ENCODE peak calls at places on chromosomes 11 and 22, in five cellular contexts. One of them, this sample, is unnamed.

GRCh38 chr11:44811841-44812448 is 85.2 kb downstream of the TSPAN18 start:
- DNase-seq in GM12878: no peak
- DNase-seq in upper lobe of left lung: no peak
- DNase-seq in fibroblast of lung: peak; percentile 21
- DNase-seq in naive thymus-derived CD4-positive, alpha-beta T cell: no peak
- DNase-seq in this sample: no peak

GRCh38 chr11:85955531-85955930 is 100.3 kb downstream of the CCDC83 start:
- DNase-seq in GM12878: no peak
- DNase-seq in upper lobe of left lung: no peak
- DNase-seq in fibroblast of lung: peak; percentile 92
- DNase-seq in naive thymus-derived CD4-positive, alpha-beta T cell: no peak
- DNase-seq in this sample: no peak

GRCh38 chr11:7072401-7073028 is 16.3 kb upstream of the RBMXL2 start:
- DNase-seq in GM12878: no peak
- DNase-seq in upper lobe of left lung: no peak
- DNase-seq in fibroblast of lung: no peak
- DNase-seq in naive thymus-derived CD4-positive, alpha-beta T cell: no peak
- DNase-seq in this sample: no peak

GRCh38 chr11:116229581-116229980 is 543.2 kb downstream of the BUD13 start:
- DNase-seq in GM12878: no peak
- DNase-seq in upper lobe of left lung: no peak
- DNase-seq in fibroblast of lung: no peak
- DNase-seq in naive thymus-derived CD4-positive, alpha-beta T cell: no peak
- DNase-seq in this sample: no peak

GRCh38 chr22:46572911-46573780 is 35.7 kb upstream of the CELSR1 start:
- DNase-seq in GM12878: no peak
- DNase-seq in upper lobe of left lung: no peak
- DNase-seq in fibroblast of lung: no peak
- DNase-seq in naive thymus-derived CD4-positive, alpha-beta T cell: no peak
- DNase-seq in this sample: no peak

GRCh38 chr22:46107753-46108563 is 42.4 kb upstream of the PPARA start:
- DNase-seq in GM12878: no peak
- DNase-seq in upper lobe of left lung: peak; percentile 78
- DNase-seq in fibroblast of lung: no peak
- DNase-seq in naive thymus-derived CD4-positive, alpha-beta T cell: no peak
- DNase-seq in this sample: no peak

GRCh38 chr11:3043315-3043871 is 13.8 kb downstream of the CARS1 start:
- DNase-seq in GM12878: no peak
- DNase-seq in upper lobe of left lung: no peak
- DNase-seq in fibroblast of lung: peak; percentile 62
- DNase-seq in naive thymus-derived CD4-positive, alpha-beta T cell: no peak
- DNase-seq in this sample: no peak

GRCh38 chr22:29524440-29525191 is 28.9 kb downstream of the THOC5 start:
- DNase-seq in GM12878: no peak
- DNase-seq in upper lobe of left lung: no peak
- DNase-seq in fibroblast of lung: peak; percentile 25
- DNase-seq in naive thymus-derived CD4-positive, alpha-beta T cell: peak; percentile 13
- DNase-seq in this sample: no peak

GRCh38 chr11:61018059-61018458 is 46.6 kb downstream of the CD6 start:
- DNase-seq in GM12878: no peak
- DNase-seq in upper lobe of left lung: no peak
- DNase-seq in fibroblast of lung: no peak
- DNase-seq in naive thymus-derived CD4-positive, alpha-beta T cell: no peak
- DNase-seq in this sample: no peak

GRCh38 chr11:61911124-61911700 is 6.2 kb downstream of the RAB3IL1 start:
- DNase-seq in GM12878: no peak
- DNase-seq in upper lobe of left lung: no peak
- DNase-seq in fibroblast of lung: no peak
- DNase-seq in naive thymus-derived CD4-positive, alpha-beta T cell: no peak
- DNase-seq in this sample: no peak

GRCh38 chr11:27420722-27421572 is 51.6 kb downstream of the LGR4 start:
- DNase-seq in GM12878: no peak
- DNase-seq in upper lobe of left lung: no peak
- DNase-seq in fibroblast of lung: peak; percentile 66
- DNase-seq in naive thymus-derived CD4-positive, alpha-beta T cell: no peak
- DNase-seq in this sample: no peak

GRCh38 chr22:46092011-46092410 is 58.3 kb upstream of the PPARA start:
- DNase-seq in GM12878: no peak
- DNase-seq in upper lobe of left lung: peak; percentile 55
- DNase-seq in fibroblast of lung: no peak
- DNase-seq in naive thymus-derived CD4-positive, alpha-beta T cell: no peak
- DNase-seq in this sample: no peak

GRCh38 chr11:69335010-69335409 is 41.1 kb downstream of the MYEOV start:
- DNase-seq in GM12878: no peak
- DNase-seq in upper lobe of left lung: no peak
- DNase-seq in fibroblast of lung: no peak
- DNase-seq in naive thymus-derived CD4-positive, alpha-beta T cell: no peak
- DNase-seq in this sample: no peak

GRCh38 chr11:60762851-60763691 is 6.4 kb downstream of the MS4A15 start:
- DNase-seq in GM12878: peak; percentile 94
- DNase-seq in upper lobe of left lung: no peak
- DNase-seq in fibroblast of lung: no peak
- DNase-seq in naive thymus-derived CD4-positive, alpha-beta T cell: no peak
- DNase-seq in this sample: no peak

GRCh38 chr11:113991170-113991569 is 16.3 kb downstream of the HTR3A start:
- DNase-seq in GM12878: no peak
- DNase-seq in upper lobe of left lung: no peak
- DNase-seq in fibroblast of lung: peak; percentile 23
- DNase-seq in naive thymus-derived CD4-positive, alpha-beta T cell: no peak
- DNase-seq in this sample: no peak

GRCh38 chr11:62710001-62710345 is 2.5 kb downstream of the GNG3 start:
- DNase-seq in GM12878: no peak
- DNase-seq in upper lobe of left lung: no peak
- DNase-seq in fibroblast of lung: no peak
- DNase-seq in naive thymus-derived CD4-positive, alpha-beta T cell: no peak
- DNase-seq in this sample: no peak

GRCh38 chr22:41638124-41638523 is 17.0 kb downstream of the XRCC6 start:
- DNase-seq in GM12878: no peak
- DNase-seq in upper lobe of left lung: no peak
- DNase-seq in fibroblast of lung: no peak
- DNase-seq in naive thymus-derived CD4-positive, alpha-beta T cell: no peak
- DNase-seq in this sample: no peak

GRCh38 chr11:65653229-65654225 is 9.2 kb downstream of the RELA start:
- DNase-seq in GM12878: no peak
- DNase-seq in upper lobe of left lung: no peak
- DNase-seq in fibroblast of lung: peak; percentile 23
- DNase-seq in naive thymus-derived CD4-positive, alpha-beta T cell: no peak
- DNase-seq in this sample: no peak

DNA sequence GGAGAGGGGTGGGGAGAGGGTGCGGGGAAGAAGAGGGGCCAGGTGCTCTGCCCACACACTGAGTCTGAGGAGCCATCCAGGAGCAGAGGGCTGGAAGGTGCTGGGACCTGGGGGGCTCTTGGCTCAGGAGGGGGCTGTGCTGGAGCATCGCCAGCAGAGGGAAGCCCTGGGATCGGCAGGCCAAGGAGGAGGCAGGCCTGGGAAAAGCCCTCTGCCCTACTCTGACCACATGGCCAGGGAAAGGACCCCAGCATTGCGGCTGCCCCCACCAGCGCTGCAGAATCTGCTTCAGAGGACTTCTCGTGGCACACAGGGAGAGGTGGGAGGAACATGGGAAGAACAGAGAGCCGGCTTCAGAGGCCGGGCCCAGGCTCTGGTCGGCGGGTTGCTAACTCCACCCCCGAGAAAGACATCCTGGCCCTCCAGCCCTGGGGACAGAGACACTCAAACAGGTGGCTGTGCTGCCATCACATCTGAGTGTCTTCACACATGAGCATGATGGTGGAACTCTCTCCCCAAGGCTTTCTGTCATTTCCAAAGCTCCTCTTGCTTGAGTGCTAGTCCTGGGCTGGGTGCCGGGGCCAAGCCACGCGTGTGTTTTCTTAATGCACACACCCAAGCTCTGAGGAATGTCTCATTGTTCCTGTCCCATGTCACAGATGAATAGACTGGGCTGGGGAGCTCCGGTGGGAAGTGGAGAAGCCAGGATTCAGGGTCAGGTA is 1378.0 kb downstream of the BRD1 start:
- DNase-seq in GM12878: no peak
- DNase-seq in upper lobe of left lung: peak; percentile 52
- DNase-seq in fibroblast of lung: peak; percentile 29
- DNase-seq in naive thymus-derived CD4-positive, alpha-beta T cell: no peak
- DNase-seq in this sample: no peak
- H3K9me3 ChIP-seq in GM12878: peaks cover 2% of the 10 kb centered on the region
- H3K9me3 ChIP-seq in upper lobe of left lung: no peaks in the 10 kb centered on the region
- H3K9me3 ChIP-seq in fibroblast of lung: no peaks in the 10 kb centered on the region
- H3K9me3 ChIP-seq in naive thymus-derived CD4-positive, alpha-beta T cell: no peaks in the 10 kb centered on the region
- H3K9me3 ChIP-seq in this sample: no peaks in the 10 kb centered on the region

GRCh38 chr22:48089601-48090331 is 1327.3 kb downstream of the TBC1D22A start:
- DNase-seq in GM12878: no peak
- DNase-seq in upper lobe of left lung: peak; percentile 87
- DNase-seq in fibroblast of lung: peak; percentile 1
- DNase-seq in naive thymus-derived CD4-positive, alpha-beta T cell: no peak
- DNase-seq in this sample: no peak
- H3K9me3 ChIP-seq in GM12878: no peaks in the 10 kb centered on the region
- H3K9me3 ChIP-seq in upper lobe of left lung: no peaks in the 10 kb centered on the region
- H3K9me3 ChIP-seq in fibroblast of lung: no peaks in the 10 kb centered on the region
- H3K9me3 ChIP-seq in naive thymus-derived CD4-positive, alpha-beta T cell: no peaks in the 10 kb centered on the region
- H3K9me3 ChIP-seq in this sample: no peaks in the 10 kb centered on the region

GRCh38 chr11:132658004-132658403 is 874.3 kb downstream of the OPCML start:
- DNase-seq in GM12878: no peak
- DNase-seq in upper lobe of left lung: no peak
- DNase-seq in fibroblast of lung: no peak
- DNase-seq in naive thymus-derived CD4-positive, alpha-beta T cell: no peak
- DNase-seq in this sample: no peak
- H3K9me3 ChIP-seq in GM12878: no peaks in the 10 kb centered on the region
- H3K9me3 ChIP-seq in upper lobe of left lung: no peaks in the 10 kb centered on the region
- H3K9me3 ChIP-seq in fibroblast of lung: no peaks in the 10 kb centered on the region
- H3K9me3 ChIP-seq in naive thymus-derived CD4-positive, alpha-beta T cell: no peaks in the 10 kb centered on the region
- H3K9me3 ChIP-seq in this sample: no peaks in the 10 kb centered on the region

GRCh38 chr11:133649059-133649458 is 116.8 kb upstream of the OPCML start:
- DNase-seq in GM12878: no peak
- DNase-seq in upper lobe of left lung: no peak
- DNase-seq in fibroblast of lung: no peak
- DNase-seq in naive thymus-derived CD4-positive, alpha-beta T cell: no peak
- DNase-seq in this sample: no peak

GRCh38 chr11:133650082-133650481 is 117.8 kb upstream of the OPCML start:
- DNase-seq in GM12878: no peak
- DNase-seq in upper lobe of left lung: no peak
- DNase-seq in fibroblast of lung: no peak
- DNase-seq in naive thymus-derived CD4-positive, alpha-beta T cell: no peak
- DNase-seq in this sample: no peak
- H3K9me3 ChIP-seq in GM12878: no peaks in the 10 kb centered on the region
- H3K9me3 ChIP-seq in upper lobe of left lung: no peaks in the 10 kb centered on the region
- H3K9me3 ChIP-seq in fibroblast of lung: no peaks in the 10 kb centered on the region
- H3K9me3 ChIP-seq in naive thymus-derived CD4-positive, alpha-beta T cell: no peaks in the 10 kb centered on the region
- H3K9me3 ChIP-seq in this sample: no peaks in the 10 kb centered on the region

GRCh38 chr11:9914064-9914463 is 250.2 kb downstream of the SWAP70 start:
- DNase-seq in GM12878: no peak
- DNase-seq in upper lobe of left lung: no peak
- DNase-seq in fibroblast of lung: no peak
- DNase-seq in naive thymus-derived CD4-positive, alpha-beta T cell: no peak
- DNase-seq in this sample: no peak
- H3K9me3 ChIP-seq in GM12878: no peaks in the 10 kb centered on the region
- H3K9me3 ChIP-seq in upper lobe of left lung: no peaks in the 10 kb centered on the region
- H3K9me3 ChIP-seq in fibroblast of lung: no peaks in the 10 kb centered on the region
- H3K9me3 ChIP-seq in naive thymus-derived CD4-positive, alpha-beta T cell: no peaks in the 10 kb centered on the region
- H3K9me3 ChIP-seq in this sample: no peaks in the 10 kb centered on the region

DNA sequence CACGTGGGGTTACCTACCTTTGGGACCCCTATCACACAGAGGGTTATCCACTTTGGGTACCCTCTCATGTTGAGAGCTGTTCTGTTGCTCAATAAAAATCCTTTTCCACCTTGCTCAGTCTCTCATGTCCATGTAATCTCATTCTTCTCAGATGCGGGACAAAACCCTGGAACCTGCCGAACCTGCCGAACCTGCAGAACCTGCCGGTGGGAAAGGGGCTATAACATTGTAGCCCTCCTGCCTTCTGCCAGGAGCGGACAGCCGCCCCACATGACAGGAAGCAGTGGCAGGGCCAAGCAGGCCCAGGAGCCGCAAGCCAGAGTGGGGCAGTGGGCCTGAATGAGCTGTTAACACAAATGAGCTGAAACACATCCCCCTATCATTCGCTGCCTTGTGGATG is 18.1 kb downstream of the NPAT start:
- DNase-seq in GM12878: no peak
- DNase-seq in upper lobe of left lung: peak; percentile 17
- DNase-seq in fibroblast of lung: no peak
- DNase-seq in naive thymus-derived CD4-positive, alpha-beta T cell: no peak
- DNase-seq in this sample: no peak
- H3K9me3 ChIP-seq in GM12878: peaks cover 49% of the 10 kb centered on the region
- H3K9me3 ChIP-seq in upper lobe of left lung: no peaks in the 10 kb centered on the region
- H3K9me3 ChIP-seq in fibroblast of lung: no peaks in the 10 kb centered on the region
- H3K9me3 ChIP-seq in naive thymus-derived CD4-positive, alpha-beta T cell: no peaks in the 10 kb centered on the region
- H3K9me3 ChIP-seq in this sample: peaks cover 8% of the 10 kb centered on the region

GRCh38 chr11:42299780-42300179 is 840.3 kb upstream of the LRRC4C start:
- DNase-seq in GM12878: no peak
- DNase-seq in upper lobe of left lung: no peak
- DNase-seq in fibroblast of lung: no peak
- DNase-seq in naive thymus-derived CD4-positive, alpha-beta T cell: no peak
- DNase-seq in this sample: no peak
- H3K9me3 ChIP-seq in GM12878: no peaks in the 10 kb centered on the region
- H3K9me3 ChIP-seq in upper lobe of left lung: peaks cover 5% of the 10 kb centered on the region
- H3K9me3 ChIP-seq in fibroblast of lung: no peaks in the 10 kb centered on the region
- H3K9me3 ChIP-seq in naive thymus-derived CD4-positive, alpha-beta T cell: peaks cover 5% of the 10 kb centered on the region
- H3K9me3 ChIP-seq in this sample: no peaks in the 10 kb centered on the region

GRCh38 chr22:49747705-49748104 is 80.0 kb downstream of the BRD1 start:
- DNase-seq in GM12878: no peak
- DNase-seq in upper lobe of left lung: no peak
- DNase-seq in fibroblast of lung: no peak
- DNase-seq in naive thymus-derived CD4-positive, alpha-beta T cell: no peak
- DNase-seq in this sample: no peak
- H3K9me3 ChIP-seq in GM12878: no peaks in the 10 kb centered on the region
- H3K9me3 ChIP-seq in upper lobe of left lung: peaks cover 26% of the 10 kb centered on the region
- H3K9me3 ChIP-seq in fibroblast of lung: no peaks in the 10 kb centered on the region
- H3K9me3 ChIP-seq in naive thymus-derived CD4-positive, alpha-beta T cell: no peaks in the 10 kb centered on the region
- H3K9me3 ChIP-seq in this sample: peaks cover 5% of the 10 kb centered on the region

GRCh38 chr11:35981581-35981980 is 37.7 kb downstream of the LDLRAD3 start:
- DNase-seq in GM12878: no peak
- DNase-seq in upper lobe of left lung: no peak
- DNase-seq in fibroblast of lung: no peak
- DNase-seq in naive thymus-derived CD4-positive, alpha-beta T cell: no peak
- DNase-seq in this sample: no peak

GRCh38 chr11:35982061-35982460 is 38.2 kb downstream of the LDLRAD3 start:
- DNase-seq in GM12878: no peak
- DNase-seq in upper lobe of left lung: no peak
- DNase-seq in fibroblast of lung: no peak
- DNase-seq in naive thymus-derived CD4-positive, alpha-beta T cell: no peak
- DNase-seq in this sample: no peak

GRCh38 chr11:35980646-35981402 is 37.0 kb downstream of the LDLRAD3 start:
- DNase-seq in GM12878: no peak
- DNase-seq in upper lobe of left lung: no peak
- DNase-seq in fibroblast of lung: no peak
- DNase-seq in naive thymus-derived CD4-positive, alpha-beta T cell: no peak
- DNase-seq in this sample: no peak

GRCh38 chr11:35986958-35987357 is 43.1 kb downstream of the LDLRAD3 start:
- DNase-seq in GM12878: no peak
- DNase-seq in upper lobe of left lung: no peak
- DNase-seq in fibroblast of lung: peak; percentile 13
- DNase-seq in naive thymus-derived CD4-positive, alpha-beta T cell: no peak
- DNase-seq in this sample: no peak

GRCh38 chr11:35983965-35984364 is 40.1 kb downstream of the LDLRAD3 start:
- DNase-seq in GM12878: no peak
- DNase-seq in upper lobe of left lung: no peak
- DNase-seq in fibroblast of lung: no peak
- DNase-seq in naive thymus-derived CD4-positive, alpha-beta T cell: no peak
- DNase-seq in this sample: no peak
- H3K9me3 ChIP-seq in GM12878: no peaks in the 10 kb centered on the region
- H3K9me3 ChIP-seq in upper lobe of left lung: no peaks in the 10 kb centered on the region
- H3K9me3 ChIP-seq in fibroblast of lung: no peaks in the 10 kb centered on the region
- H3K9me3 ChIP-seq in naive thymus-derived CD4-positive, alpha-beta T cell: no peaks in the 10 kb centered on the region
- H3K9me3 ChIP-seq in this sample: no peaks in the 10 kb centered on the region

This sample was measured in T-helper 17 cell.